ENCODE peak calls at places on chromosome 17, in six cellular contexts. S, O, N, D, Q and G are unnamed samples.

GRCh38 chr17:63480826-63481487 is 4.1 kb downstream of the ACE start:
- DNase-seq in S (peak; percentile 88), O (no peak), N (no peak), D (no peak), Q (peak; percentile 97), G (peak; percentile 82)

GRCh38 chr17:79424471-79425185 is 186.2 kb downstream of the RBFOX3 start:
- DNase-seq in S (no peak), O (no peak), N (no peak), D (no peak), Q (no peak), G (no peak)

GRCh38 chr17:17300624-17301568 is 2.3 kb upstream of the NT5M start:
- DNase-seq in S (no peak), O (peak; percentile 38), N (no peak), D (peak; percentile 29), Q (no peak), G (peak; percentile 53)

GRCh38 chr17:9002610-9003354 is 18.5 kb upstream of the NTN1 start:
- DNase-seq in S (no peak), O (peak; percentile 39), N (no peak), D (no peak), Q (no peak), G (no peak)

GRCh38 chr17:75105269-75106080 is 4.3 kb upstream of the ARMC7 start:
- DNase-seq in S (peak; percentile 69), O (no peak), N (no peak), D (no peak), Q (peak; percentile 55), G (peak; percentile 68)

GRCh38 chr17:75036643-75037268 is 10.0 kb downstream of the ATP5PD start:
- DNase-seq in S (peak; percentile 76), O (no peak), N (no peak), D (peak; percentile 77), Q (peak; percentile 52), G (peak; percentile 94)

GRCh38 chr17:32876414-32877163 is at the start of gene MYO1D:
- DNase-seq in S (peak; percentile 50), O (peak; percentile 50), N (no peak), D (peak; percentile 41), Q (peak; percentile 49), G (peak; percentile 85)

GRCh38 chr17:10120749-10121148 is 77.7 kb downstream of the GAS7 start:
- DNase-seq in S (no peak), O (no peak), N (no peak), D (no peak), Q (no peak), G (no peak)

GRCh38 chr17:77636835-77637806 is 321.4 kb upstream of the TNRC6C start:
- DNase-seq in S (no peak), O (no peak), N (no peak), D (no peak), Q (no peak), G (no peak)

GRCh38 chr17:21262259-21262993 is 9.2 kb upstream of the NATD1 start:
- DNase-seq in S (no peak), O (no peak), N (no peak), D (no peak), Q (no peak), G (no peak)

GRCh38 chr17:50549256-50549941 is 2.4 kb downstream of the SPATA20 start:
- DNase-seq in S (no peak), O (no peak), N (no peak), D (no peak), Q (no peak), G (no peak)

GRCh38 chr17:58308173-58308984 is 20.2 kb downstream of the TSPOAP1 start:
- DNase-seq in S (no peak), O (no peak), N (no peak), D (no peak), Q (no peak), G (no peak)

GRCh38 chr17:79579074-79579800 is 31.6 kb downstream of the RBFOX3 start:
- DNase-seq in S (no peak), O (no peak), N (no peak), D (no peak), Q (no peak), G (no peak)

GRCh38 chr17:75896360-75897075 is at the start of gene TRIM65:
- DNase-seq in S (peak; percentile 59), O (peak; percentile 71), N (no peak), D (peak; percentile 69), Q (peak; percentile 39), G (peak; percentile 86)

GRCh38 chr17:44345497-44346026 is 460 bp downstream of the GRN start:
- DNase-seq in S (peak; percentile 64), O (no peak), N (no peak), D (no peak), Q (peak; percentile 33), G (peak; percentile 63)

GRCh38 chr17:38606646-38607611 is 1.2 kb upstream of the SRCIN1 start:
- DNase-seq in S (peak; percentile 36), O (no peak), N (no peak), D (no peak), Q (no peak), G (peak; percentile 69)

GRCh38 chr17:58679263-58680037 is 12.4 kb downstream of the TEX14 start:
- DNase-seq in S (no peak), O (no peak), N (no peak), D (no peak), Q (no peak), G (no peak)

GRCh38 chr17:50161911-50162288 is 3.9 kb upstream of the SGCA start:
- DNase-seq in S (no peak), O (no peak), N (no peak), D (no peak), Q (no peak), G (no peak)

GRCh38 chr17:5283531-5284315 is 1.6 kb downstream of the RABEP1 start:
- DNase-seq in S (no peak), O (no peak), N (no peak), D (no peak), Q (no peak), G (no peak)

GRCh38 chr17:79633937-79634813 is 23.3 kb upstream of the RBFOX3 start:
- DNase-seq in S (no peak), O (no peak), N (no peak), D (no peak), Q (no peak), G (no peak)

GRCh38 chr17:45228985-45229517 is 7.4 kb downstream of the FMNL1 start:
- DNase-seq in S (no peak), O (peak; percentile 96), N (peak; percentile 86), D (peak; percentile 68), Q (no peak), G (peak; percentile 32)

GRCh38 chr17:17228521-17229279 is 8.3 kb downstream of the FLCN start:
- DNase-seq in S (no peak), O (no peak), N (no peak), D (no peak), Q (no peak), G (peak; percentile 40)

GRCh38 chr17:47935961-47936360 is 5.4 kb upstream of the PNPO start:
- DNase-seq in S (no peak), O (no peak), N (peak; percentile 18), D (no peak), Q (no peak), G (no peak)